ENCODE peak calls at places on chromosomes 12 and 14, in ten cellular contexts. U is T-cell; D is stimulated activated CD8-positive, alpha-beta memory T cell treated with anti-CD3 and anti-CD28 coated beads, Interleukin-12 subunit alpha, Interleukin-12 subunit beta, amount 100 ng/mL, for 1 hour; Z is Karpas-422; E is hepatic stellate cell; F is transverse colon; T is stimulated activated naive CD8-positive, alpha-beta T cell treated with anti-CD3 and anti-CD28 coated beads, Interleukin-15, Interleukin-2, amounts not matched to agents 100 U/mL and 50 U/mL, for 24 hours; L is right lobe of liver; N is effector CD8-positive, alpha-beta T cell; H is stromal cell of bone marrow. M is an unnamed sample.

GRCh38 chr12:5035618-5036017 is 8.1 kb upstream of the KCNA5 start:
- DNase-seq in F (no peak), D (no peak), H (no peak), E (no peak), U (no peak), Z (no peak), L (no peak), N (no peak), T (no peak), M (no peak)

GRCh38 chr12:65825573-65826512 is 1.6 kb downstream of the HMGA2 start:
- DNase-seq in D (no peak), N (no peak), U (no peak), F (peak; percentile 33), H (no peak), T (peak; percentile 10), L (peak; percentile 37), E (peak; percentile 43), Z (no peak), M (no peak)

GRCh38 chr12:90028620-90029051 is 320.0 kb upstream of the ATP2B1 start:
- DNase-seq in Z (no peak), T (no peak), L (no peak), E (no peak), N (no peak), D (no peak), F (no peak), H (no peak), U (no peak), M (no peak)

GRCh38 chr14:87115234-87115633 is 877.7 kb downstream of the GALC start:
- DNase-seq in F (no peak), D (no peak), H (no peak), N (no peak), L (no peak), T (no peak), Z (peak; percentile 69), U (no peak), E (no peak), M (no peak)

GRCh38 chr12:105271364-105271763 is 35.4 kb upstream of the APPL2 start:
- DNase-seq in T (no peak), F (no peak), L (no peak), Z (no peak), E (no peak), U (no peak), H (no peak), N (no peak), D (no peak), M (no peak)

GRCh38 chr12:123232472-123232806 is 502 bp downstream of the MPHOSPH9 start:
- DNase-seq in E (no peak), H (no peak), Z (no peak), D (no peak), U (no peak), T (no peak), N (no peak), L (no peak), F (no peak), M (no peak)

GRCh38 chr14:69291891-69292586 is 32.1 kb downstream of the GALNT16 start:
- DNase-seq in N (no peak), E (no peak), L (no peak), D (no peak), T (no peak), F (no peak), H (no peak), Z (no peak), U (no peak), M (no peak)

GRCh38 chr14:75047506-75047905 is 3.8 kb downstream of the MLH3 start:
- DNase-seq in T (no peak), U (no peak), H (no peak), D (no peak), E (no peak), N (no peak), F (no peak), L (no peak), Z (no peak), M (no peak)

GRCh38 chr12:28242888-28243633 is 52.8 kb downstream of the CCDC91 start:
- DNase-seq in D (no peak), N (no peak), U (no peak), T (no peak), Z (no peak), E (no peak), H (no peak), F (no peak), L (no peak), M (no peak)

GRCh38 chr14:53509227-53509822 is 356.2 kb upstream of the DDHD1 start:
- DNase-seq in U (no peak), E (no peak), L (no peak), F (peak; percentile 37), D (no peak), T (no peak), N (no peak), H (peak; percentile 64), Z (no peak), M (no peak)

GRCh38 chr12:57943438-57944080 is 2.2 kb downstream of the ATP23 start:
- DNase-seq in E (no peak), H (no peak), F (no peak), D (no peak), U (no peak), L (no peak), N (no peak), Z (no peak), T (no peak), M (no peak)

GRCh38 chr12:93833946-93834345 is 156.8 kb downstream of the CRADD start:
- DNase-seq in N (no peak), Z (no peak), D (no peak), F (no peak), T (no peak), E (no peak), U (no peak), H (no peak), L (no peak), M (no peak)

GRCh38 chr12:131258396-131258795 is 304.7 kb downstream of the ADGRD1 start:
- DNase-seq in U (no peak), F (no peak), N (no peak), Z (no peak), H (no peak), L (no peak), D (no peak), T (no peak), E (no peak), M (no peak)

GRCh38 chr12:128784030-128784770 is 39.6 kb downstream of the SLC15A4 start:
- DNase-seq in E (no peak), T (no peak), Z (no peak), H (no peak), D (no peak), U (no peak), N (no peak), L (peak; percentile 44), F (no peak), M (no peak)

GRCh38 chr12:108846320-108846719 is 11.1 kb downstream of the SSH1 start:
- DNase-seq in L (no peak), F (no peak), N (no peak), T (no peak), D (no peak), U (no peak), E (no peak), H (no peak), Z (no peak), M (no peak)

GRCh38 chr14:103520269-103520656 is 2.4 kb downstream of the CKB start:
- DNase-seq in N (no peak), F (no peak), T (no peak), H (no peak), D (no peak), U (no peak), L (no peak), E (no peak), Z (peak; percentile 81), M (no peak)

GRCh38 chr12:124345795-124346194 is 50.9 kb downstream of the RFLNA start:
- DNase-seq in Z (no peak), F (no peak), L (no peak), N (no peak), E (no peak), U (no peak), H (no peak), T (no peak), D (no peak), M (no peak)

GRCh38 chr14:37668646-37669045 is 73.2 kb downstream of the TTC6 start:
- DNase-seq in Z (no peak), H (no peak), F (no peak), L (no peak), D (no peak), N (no peak), T (no peak), U (no peak), E (no peak), M (no peak)

GRCh38 chr14:104795781-104796681 is 483 bp upstream of the AKT1 start:
- DNase-seq in H (no peak), T (peak; percentile 74), Z (peak; percentile 86), N (peak; percentile 42), F (peak; percentile 68), L (peak; percentile 74), E (peak; percentile 89), U (peak; percentile 63), D (peak; percentile 33), M (peak; percentile 40)

GRCh38 chr12:27193854-27194544 is 50.1 kb upstream of the STK38L start:
- DNase-seq in F (peak; percentile 30), N (no peak), H (peak; percentile 61), L (peak; percentile 58), E (peak; percentile 54), Z (no peak), T (no peak), D (no peak), U (no peak), M (no peak)

GRCh38 chr12:69987453-69988102 is 162.6 kb downstream of the MYRFL start:
- DNase-seq in U (no peak), L (no peak), N (no peak), F (peak; percentile 64), Z (no peak), H (peak; percentile 77), T (no peak), E (peak; percentile 54), D (no peak), M (no peak)

GRCh38 chr12:131454418-131455217 is 256.3 kb upstream of the SFSWAP start:
- DNase-seq in N (no peak), T (peak; percentile 59), H (no peak), D (no peak), F (no peak), U (peak; percentile 26), L (peak; percentile 61), E (no peak), Z (peak; percentile 82), M (no peak)

GRCh38 chr12:60693019-60693626 is 1097.3 kb downstream of the SLC16A7 start:
- DNase-seq in N (no peak), D (no peak), F (no peak), T (no peak), Z (no peak), U (no peak), H (no peak), L (no peak), E (no peak), M (no peak)

GRCh38 chr12:66695130-66695529 is 16.3 kb upstream of the GRIP1 start:
- DNase-seq in T (no peak), U (no peak), Z (no peak), H (no peak), N (no peak), F (no peak), E (no peak), L (no peak), D (no peak), M (no peak)

GRCh38 chr14:77076118-77076631 is 21.9 kb upstream of the CIPC start:
- DNase-seq in L (peak; percentile 71), Z (no peak), E (no peak), F (peak; percentile 65), N (no peak), H (no peak), D (no peak), T (no peak), U (no peak), M (no peak)

GRCh38 chr12:4307593-4308333 is 13.2 kb upstream of the TIGAR start:
- DNase-seq in T (no peak), F (peak; percentile 80), N (no peak), Z (peak; percentile 59), D (no peak), L (peak; percentile 68), U (no peak), H (peak; percentile 44), E (peak; percentile 78), M (no peak)

GRCh38 chr12:91594715-91595114 is 412.1 kb upstream of the DCN start:
- DNase-seq in T (no peak), U (no peak), D (no peak), E (no peak), Z (no peak), H (no peak), N (no peak), F (no peak), L (no peak), M (no peak)

GRCh38 chr14:66974397-66975025 is 214.7 kb upstream of the GARIN2 start:
- DNase-seq in N (no peak), H (no peak), F (no peak), T (no peak), Z (no peak), L (no peak), U (no peak), D (no peak), E (peak; percentile 2), M (no peak)